ENCODE peak calls at places on chromosomes 13 and 19, in nine cellular contexts. C is mesendoderm, A is astrocyte of the spinal cord, D is aorta, U is fibroblast of pulmonary artery, P is upper lobe of right lung, H is AG09309, T is testis, W is astrocyte. E is an unnamed sample.

GRCh38 chr13:46183018-46183940 is 1.3 kb upstream of the LCP1 start:
- DNase-seq in C (no peak), A (no peak), D (no peak), U (no peak), P (no peak), H (no peak), T (no peak), W (no peak), E (no peak)

GRCh38 chr13:78829821-78830220 is 170.9 kb upstream of the OBI1 start:
- DNase-seq in C (no peak), A (no peak), D (no peak), U (no peak), P (no peak), H (no peak), T (no peak), W (no peak), E (no peak)

GRCh38 chr19:6218497-6219146 is 61.2 kb downstream of the MLLT1 start:
- DNase-seq in C (peak), A (peak), D (peak), U (peak), P (peak), H (peak), T (peak), W (peak), E (peak)

GRCh38 chr13:91482427-91482826 is 84.0 kb downstream of the GPC5 start:
- DNase-seq in C (peak), A (peak), D (no peak), U (no peak), P (no peak), H (no peak), T (no peak), W (peak), E (no peak)

GRCh38 chr19:1052349-1052967 is 12.6 kb downstream of the ABCA7 start:
- DNase-seq in C (no peak), A (no peak), D (no peak), U (no peak), P (no peak), H (no peak), T (no peak), W (no peak), E (no peak)

GRCh38 chr19:55493052-55493649 is 4.9 kb downstream of the SSC5D start:
- DNase-seq in C (no peak), A (no peak), D (no peak), U (peak), P (no peak), H (no peak), T (no peak), W (peak), E (no peak)

GRCh38 chr13:75788494-75788991 is 152.4 kb downstream of the LMO7 start:
- DNase-seq in C (no peak), A (peak), D (no peak), U (peak), P (no peak), H (peak), T (no peak), W (peak), E (no peak)

GRCh38 chr19:1105217-1105872 is 1.6 kb downstream of the GPX4 start:
- DNase-seq in C (no peak), A (no peak), D (no peak), U (no peak), P (no peak), H (no peak), T (no peak), W (no peak), E (no peak)

GRCh38 chr13:47226516-47226915 is 329.7 kb upstream of the HTR2A start:
- DNase-seq in C (no peak), A (no peak), D (no peak), U (no peak), P (no peak), H (no peak), T (no peak), W (no peak), E (peak)

GRCh38 chr19:47158367-47158791 is 27.7 kb downstream of the SAE1 start:
- DNase-seq in C (no peak), A (no peak), D (no peak), U (no peak), P (no peak), H (no peak), T (no peak), W (no peak), E (no peak)
- H3K4me3 ChIP-seq in C (no peak), A (no peak), D (no peak), U (no peak), P (no peak), H (no peak), T (no peak), W (no peak), E (no peak)

GRCh38 chr19:48746738-48747575 is at the start of gene IZUMO1:
- DNase-seq in C (peak), A (peak), D (peak), U (peak), P (peak), H (no peak), T (peak), W (peak), E (peak)
- H3K4me3 ChIP-seq in C (peak), A (peak), D (no peak), U (peak), P (peak), H (peak), T (peak), W (peak), E (peak)

DNA sequence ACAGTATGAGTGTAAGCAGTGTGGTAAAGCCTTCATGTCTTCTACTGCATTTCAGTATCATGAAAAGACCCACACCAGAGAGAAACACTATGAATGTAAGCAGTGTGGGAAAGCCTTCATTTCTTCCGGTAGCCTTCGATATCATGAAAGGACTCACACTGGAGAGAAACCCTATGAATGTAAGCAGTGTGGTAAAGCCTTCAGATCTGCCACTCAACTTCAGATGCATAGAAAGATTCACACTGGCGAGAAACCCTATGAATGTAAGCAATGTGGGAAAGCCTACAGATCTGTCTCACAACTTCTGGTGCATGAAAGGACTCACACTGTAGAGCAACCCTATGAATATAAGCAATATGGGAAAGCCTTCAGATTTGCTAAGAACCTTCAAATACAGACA is 12.8 kb downstream of the ZNF844 start:
- DNase-seq in C (no peak), A (no peak), D (no peak), U (no peak), P (no peak), H (no peak), T (no peak), W (no peak), E (no peak)
- H3K4me3 ChIP-seq in C (peak), A (no peak), D (no peak), U (no peak), P (no peak), H (no peak), T (no peak), W (no peak), E (no peak)

GRCh38 chr19:46624958-46625661 is at the start of gene PTGIR:
- DNase-seq in C (peak), A (peak), D (peak), U (peak), P (no peak), H (no peak), T (peak), W (peak), E (peak)
- H3K4me3 ChIP-seq in C (no peak), A (no peak), D (peak), U (peak), P (peak), H (peak), T (peak), W (no peak), E (no peak)

GRCh38 chr13:25898991-25899390 is 152.8 kb downstream of the SHISA2 start:
- DNase-seq in C (no peak), A (no peak), D (no peak), U (no peak), P (no peak), H (no peak), T (no peak), W (no peak), E (no peak)
- H3K4me3 ChIP-seq in C (no peak), A (no peak), D (no peak), U (no peak), P (no peak), H (no peak), T (no peak), W (no peak), E (no peak)

DNA sequence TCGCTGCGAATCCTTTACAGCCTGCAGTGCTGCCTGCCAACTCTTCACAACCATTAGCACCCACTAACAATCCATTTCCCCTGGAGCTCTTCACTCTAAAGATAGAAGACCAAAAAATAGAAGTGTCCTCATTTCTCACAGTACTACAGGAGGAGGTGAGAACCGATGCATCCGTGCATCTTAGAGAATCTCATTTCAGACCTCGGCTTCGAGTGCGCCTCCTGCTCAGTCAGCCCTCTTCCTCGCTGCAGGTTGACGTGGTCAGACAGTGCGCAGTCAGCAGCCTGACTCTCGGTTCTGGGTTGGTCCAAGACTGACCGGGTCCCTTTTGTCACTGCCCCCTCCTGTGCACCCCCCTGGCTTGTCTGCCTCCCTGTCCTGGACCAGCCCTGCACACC is 85.3 kb downstream of the RAB20 start:
- DNase-seq in C (no peak), A (no peak), D (no peak), U (no peak), P (no peak), H (no peak), T (no peak), W (no peak), E (no peak)
- H3K4me3 ChIP-seq in C (no peak), A (no peak), D (no peak), U (no peak), P (no peak), H (no peak), T (no peak), W (no peak), E (no peak)

E was measured in bronchial epithelial cell.